ENCODE peak calls at places on chromosomes 1 and 21, in four cellular contexts. O is HepG2, S is HCT116, P is K562. U is an unnamed sample.

GRCh38 chr1:232443372-232443771 is 186.6 kb downstream of the SIPA1L2 start:
- DNase-seq in O (no peak), S (no peak), P (no peak), U (no peak)

GRCh38 chr1:100449477-100449876 is 88.5 kb upstream of the GPR88 start:
- DNase-seq in O (no peak), S (no peak), P (no peak), U (no peak)

GRCh38 chr1:86156571-86157455 is at the start of gene COL24A1:
- DNase-seq in O (no peak), S (no peak), P (peak), U (no peak)

GRCh38 chr1:160227045-160227444 is 21.9 kb downstream of the PEA15 start:
- DNase-seq in O (no peak), S (no peak), P (no peak), U (no peak)

GRCh38 chr1:7531562-7532340 is 239.3 kb upstream of the VAMP3 start:
- DNase-seq in O (no peak), S (no peak), P (no peak), U (no peak)

GRCh38 chr1:91883470-91883869 is 2.5 kb downstream of the TGFBR3 start:
- DNase-seq in O (peak), S (no peak), P (peak), U (no peak)

GRCh38 chr1:224211262-224211962 is 28.4 kb downstream of the DEGS1 start:
- DNase-seq in O (peak), S (no peak), P (no peak), U (peak)

GRCh38 chr1:61181016-61181560 is 98.7 kb downstream of the NFIA start:
- DNase-seq in O (no peak), S (no peak), P (no peak), U (no peak)

GRCh38 chr1:38576241-38576640 is 283.3 kb downstream of the RRAGC start:
- DNase-seq in O (no peak), S (no peak), P (no peak), U (no peak)

GRCh38 chr1:10737268-10737624 is 59.2 kb downstream of the CASZ1 start:
- DNase-seq in O (no peak), S (no peak), P (no peak), U (no peak)

GRCh38 chr1:214864896-214865688 is 217.4 kb upstream of the KCNK2 start:
- DNase-seq in O (no peak), S (no peak), P (no peak), U (no peak)

GRCh38 chr1:162094271-162094670 is 24.8 kb downstream of the NOS1AP start:
- DNase-seq in O (no peak), S (no peak), P (no peak), U (no peak)

GRCh38 chr1:40394456-40395172 is 21.1 kb downstream of the SMAP2 start:
- DNase-seq in O (no peak), S (no peak), P (no peak), U (no peak)

GRCh38 chr1:22339237-22339636 is 112.4 kb upstream of the ZBTB40 start:
- DNase-seq in O (peak), S (no peak), P (no peak), U (no peak)

GRCh38 chr21:31921079-31921478 is 48.3 kb downstream of the HUNK start:
- DNase-seq in O (no peak), S (no peak), P (no peak), U (no peak)

GRCh38 chr1:21365036-21365435 is 74.8 kb upstream of the ECE1 start:
- DNase-seq in O (no peak), S (no peak), P (no peak), U (no peak)

GRCh38 chr21:46078322-46078981 is 19.5 kb upstream of the COL6A2 start:
- DNase-seq in O (no peak), S (no peak), P (no peak), U (no peak)

GRCh38 chr1:173420330-173420806 is 56.8 kb upstream of the PRDX6 start:
- DNase-seq in O (peak), S (peak), P (peak), U (no peak)

GRCh38 chr21:28283652-28284490 is 708.8 kb downstream of the LTN1 start:
- DNase-seq in O (peak), S (no peak), P (no peak), U (no peak)

GRCh38 chr1:98323906-98324358 is 337.6 kb upstream of the SNX7 start:
- DNase-seq in O (no peak), S (peak), P (no peak), U (peak)

GRCh38 chr1:9145021-9145668 is 16.2 kb upstream of the GPR157 start:
- DNase-seq in O (peak), S (peak), P (peak), U (no peak)

GRCh38 chr1:31431351-31431750 is 18.3 kb downstream of the SERINC2 start:
- DNase-seq in O (no peak), S (no peak), P (no peak), U (no peak)

GRCh38 chr1:215682232-215682631 is 115.1 kb downstream of the KCTD3 start:
- DNase-seq in O (no peak), S (no peak), P (no peak), U (no peak)

GRCh38 chr21:45478115-45478801 is 64.0 kb downstream of the SLC19A1 start:
- DNase-seq in O (peak), S (peak), P (peak), U (no peak)

GRCh38 chr1:84117868-84118267 is 26.2 kb upstream of the PRKACB start:
- DNase-seq in O (no peak), S (no peak), P (no peak), U (no peak)

GRCh38 chr1:9225411-9225785 is 9.2 kb upstream of the H6PD start:
- DNase-seq in O (no peak), S (no peak), P (no peak), U (no peak)

GRCh38 chr1:13600762-13601483 is 17.3 kb downstream of the PDPN start:
- DNase-seq in O (no peak), S (no peak), P (no peak), U (no peak)

GRCh38 chr1:21543598-21543997 is 34.4 kb downstream of the ALPL start:
- DNase-seq in O (no peak), S (no peak), P (no peak), U (no peak)

GRCh38 chr1:31875636-31876236 is 59.9 kb upstream of the SPOCD1 start:
- DNase-seq in O (peak), S (no peak), P (no peak), U (no peak)

GRCh38 chr1:214427871-214428277 is 123.5 kb downstream of the PTPN14 start:
- DNase-seq in O (peak), S (peak), P (no peak), U (peak)

GRCh38 chr1:118151312-118151937 is 33.6 kb downstream of the SPAG17 start:
- DNase-seq in O (peak), S (peak), P (peak), U (peak)

GRCh38 chr21:31721381-31721780 is 10.5 kb downstream of the SCAF4 start:
- DNase-seq in O (no peak), S (no peak), P (no peak), U (no peak)

GRCh38 chr1:14842891-14843290 is 244.4 kb downstream of the KAZN start:
- DNase-seq in O (no peak), S (no peak), P (no peak), U (no peak)

GRCh38 chr21:45537111-45537745 is 5.0 kb downstream of the SLC19A1 start:
- DNase-seq in O (no peak), S (no peak), P (no peak), U (no peak)

GRCh38 chr21:36454079-36454478 is 25.8 kb downstream of the CLDN14 start:
- DNase-seq in O (no peak), S (no peak), P (no peak), U (no peak)

GRCh38 chr1:165897326-165898303 is 70.2 kb downstream of the UCK2 start:
- DNase-seq in O (no peak), S (no peak), P (no peak), U (no peak)

GRCh38 chr1:192700834-192701271 is 64.9 kb downstream of the RGS13 start:
- DNase-seq in O (peak), S (peak), P (no peak), U (no peak)

GRCh38 chr1:89633745-89634625 is 1.1 kb downstream of the LRRC8C start:
- DNase-seq in O (no peak), S (no peak), P (peak), U (no peak)

GRCh38 chr1:246618240-246618639 is 52.0 kb downstream of the CNST start:
- DNase-seq in O (no peak), S (no peak), P (no peak), U (no peak)

GRCh38 chr1:175597969-175598765 is 145.2 kb downstream of the TNR start:
- DNase-seq in O (no peak), S (no peak), P (no peak), U (no peak)

GRCh38 chr1:175599212-175599681 is 144.1 kb downstream of the TNR start:
- DNase-seq in O (no peak), S (no peak), P (no peak), U (no peak)

GRCh38 chr1:175600721-175601440 is 142.5 kb downstream of the TNR start:
- DNase-seq in O (no peak), S (no peak), P (no peak), U (no peak)

GRCh38 chr1:175604598-175604997 is 138.8 kb downstream of the TNR start:
- DNase-seq in O (no peak), S (no peak), P (no peak), U (no peak)

GRCh38 chr1:175602186-175602585 is 141.2 kb downstream of the TNR start:
- DNase-seq in O (no peak), S (no peak), P (no peak), U (no peak)
- H3K4me3 ChIP-seq in O (no peak), S (no peak), P (no peak), U (no peak)

GRCh38 chr1:234607091-234608025 is 2.6 kb downstream of the IRF2BP2 start:
- DNase-seq in O (peak), S (no peak), P (peak), U (no peak)
- TF ChIP-seq POLR2AphosphoS5 in O (peak), S (no peak), P (peak), U (no peak)

DNA sequence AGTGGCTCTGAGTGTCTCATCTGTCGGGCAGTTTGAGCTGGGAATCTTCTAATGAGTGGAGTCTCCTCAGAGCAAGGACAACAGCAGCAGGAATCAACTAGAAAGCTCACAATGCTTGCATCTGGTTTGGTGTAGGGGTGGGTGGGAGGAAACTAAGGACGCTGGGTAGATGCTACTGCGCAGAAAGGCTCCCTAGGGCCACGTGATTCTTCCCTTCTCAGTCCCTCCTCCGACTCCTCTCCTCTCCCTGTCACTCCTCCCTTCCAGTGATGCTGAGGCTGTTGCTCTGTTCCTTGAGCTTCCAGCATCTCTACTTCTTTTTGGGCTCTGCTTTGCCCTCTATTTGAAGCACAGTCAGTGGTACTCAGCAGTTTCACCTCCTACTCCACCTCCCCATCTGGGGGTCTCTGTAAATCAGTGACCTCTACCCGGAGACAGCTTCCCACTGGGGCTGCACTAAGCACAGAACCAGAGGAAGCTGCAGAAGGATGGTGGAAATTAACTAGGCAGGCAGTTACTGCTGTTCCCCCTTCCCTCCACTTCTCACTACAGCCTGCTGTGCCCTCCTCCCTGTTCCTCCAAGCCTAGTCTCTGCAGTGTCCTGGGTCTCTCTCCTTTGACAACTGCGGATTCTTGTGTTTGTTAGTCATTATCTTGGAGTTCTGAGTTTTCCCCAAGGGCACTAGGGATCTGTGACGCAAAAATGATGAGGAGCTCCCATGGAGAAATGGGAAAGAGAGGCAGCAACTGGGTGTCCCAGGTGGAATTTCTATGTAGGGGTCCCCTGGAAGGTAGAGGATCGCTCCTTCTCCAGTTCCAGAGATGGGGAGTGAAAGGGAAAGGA is 5.8 kb downstream of the LINGO4 start:
- DNase-seq in O (no peak), S (no peak), P (no peak), U (no peak)
- TF ChIP-seq TCF7L2 in O (no peak), S (no peak), P (no peak), U (no peak)

GRCh38 chr1:220852408-220852807 is 26.8 kb upstream of the HLX start:
- DNase-seq in O (no peak), S (no peak), P (no peak), U (no peak)
- H3K4me3 ChIP-seq in O (no peak), S (no peak), P (no peak), U (no peak)

DNA sequence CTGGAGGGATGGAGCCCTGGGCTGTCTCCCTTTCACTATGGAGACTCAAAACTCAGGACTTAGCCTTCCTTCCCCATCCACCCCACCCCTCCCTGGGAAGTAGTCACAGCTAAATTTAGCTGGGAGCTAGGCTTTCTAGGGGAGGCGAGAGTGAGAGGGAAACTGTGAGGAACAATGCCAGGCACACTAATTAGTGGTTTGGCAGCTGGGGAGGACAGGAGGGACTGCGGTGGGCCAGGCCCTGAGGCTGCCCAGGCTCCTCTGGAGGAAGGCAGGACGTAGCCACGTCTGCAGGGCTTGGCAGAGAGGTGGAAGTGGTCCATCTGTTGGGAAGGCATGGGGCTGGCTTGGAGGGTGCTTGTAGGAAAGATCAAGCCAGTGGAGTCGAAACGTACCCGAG is 121.3 kb downstream of the HMGB4 start:
- DNase-seq in O (no peak), S (no peak), P (no peak), U (no peak)
- TF ChIP-seq POLR2AphosphoS5 in O (no peak), S (no peak), P (no peak), U (no peak)

DNA sequence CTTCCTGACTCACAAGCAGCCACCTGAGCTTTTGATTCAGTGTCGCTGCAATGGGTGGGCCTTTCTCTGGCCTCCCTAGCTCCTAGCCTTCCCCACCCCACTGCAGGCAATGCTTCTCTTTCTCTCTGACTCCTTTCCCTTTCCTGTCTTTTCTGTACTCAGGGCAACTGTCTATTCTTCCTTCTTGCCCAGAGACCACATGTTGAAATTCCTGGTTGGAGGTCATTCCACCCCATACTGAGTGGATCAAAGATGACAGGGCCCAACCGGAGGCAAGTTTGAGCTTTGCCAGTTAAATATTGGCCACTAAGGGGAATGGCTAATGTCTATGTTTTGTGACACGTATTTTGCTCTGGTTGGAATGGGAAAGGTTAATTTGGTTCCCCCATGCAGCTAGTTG is 65.2 kb upstream of the ARID1A start:
- DNase-seq in O (peak), S (no peak), P (no peak), U (no peak)
- TF ChIP-seq TCF7L2 in O (no peak), S (no peak), P (no peak), U (no peak)

U was measured in Panc1.